ENCODE peak calls at places on chromosome 7, in six cellular contexts. R, E, C, S, Y and J are unnamed samples.

GRCh38 chr7:1752771-1753562 is 82.9 kb downstream of the ELFN1 start:
- DNase-seq in R (no peak), E (peak; percentile 39), C (no peak), S (no peak), Y (no peak), J (no peak)

GRCh38 chr7:116524609-116525297 is at the start of gene CAV1:
- DNase-seq in R (peak; percentile 91), E (peak; percentile 88), C (no peak), S (peak; percentile 84), Y (peak; percentile 93), J (peak; percentile 12)

GRCh38 chr7:100585511-100586265 is at the start of gene LRCH4:
- DNase-seq in R (peak; percentile 72), E (peak; percentile 91), C (no peak), S (no peak), Y (no peak), J (peak; percentile 51)

GRCh38 chr7:28002638-28003037 is 178.0 kb downstream of the JAZF1 start:
- DNase-seq in R (peak; percentile 70), E (no peak), C (no peak), S (no peak), Y (peak; percentile 62), J (no peak)

GRCh38 chr7:24970676-24971075 is 9.3 kb downstream of the OSBPL3 start:
- DNase-seq in R (no peak), E (no peak), C (no peak), S (no peak), Y (no peak), J (no peak)

GRCh38 chr7:96069361-96069760 is 252.5 kb downstream of the SLC25A13 start:
- DNase-seq in R (no peak), E (no peak), C (no peak), S (no peak), Y (no peak), J (no peak)

GRCh38 chr7:55425141-55425752 is 60.1 kb downstream of the LANCL2 start:
- DNase-seq in R (no peak), E (no peak), C (no peak), S (no peak), Y (no peak), J (no peak)

GRCh38 chr7:16657656-16658279 is 11.8 kb downstream of the BZW2 start:
- DNase-seq in R (peak; percentile 93), E (no peak), C (no peak), S (no peak), Y (peak; percentile 91), J (peak; percentile 62)

GRCh38 chr7:123624527-123625183 is 23.0 kb downstream of the ASB15 start:
- DNase-seq in R (peak; percentile 85), E (peak; percentile 31), C (no peak), S (no peak), Y (peak; percentile 19), J (peak; percentile 15)

GRCh38 chr7:126699707-126700106 is 553.0 kb downstream of the GRM8 start:
- DNase-seq in R (no peak), E (no peak), C (no peak), S (no peak), Y (no peak), J (no peak)

GRCh38 chr7:31991846-31992245 is 78.4 kb downstream of the PDE1C start:
- DNase-seq in R (no peak), E (no peak), C (no peak), S (no peak), Y (no peak), J (no peak)

GRCh38 chr7:28068811-28069216 is 111.8 kb downstream of the JAZF1 start:
- DNase-seq in R (no peak), E (no peak), C (no peak), S (no peak), Y (peak; percentile 67), J (no peak)

GRCh38 chr7:40243076-40243475 is 108.3 kb downstream of the SUGCT start:
- DNase-seq in R (no peak), E (no peak), C (no peak), S (no peak), Y (no peak), J (no peak)

GRCh38 chr7:20561466-20561865 is 54.0 kb upstream of the ABCB5 start:
- DNase-seq in R (peak; percentile 72), E (no peak), C (no peak), S (no peak), Y (peak; percentile 20), J (no peak)

GRCh38 chr7:105353752-105354328 is 34.9 kb downstream of the SRPK2 start:
- DNase-seq in R (no peak), E (no peak), C (no peak), S (peak; percentile 34), Y (peak; percentile 80), J (no peak)

GRCh38 chr7:80563561-80564327 is 51.9 kb upstream of the GNAT3 start:
- DNase-seq in R (no peak), E (no peak), C (no peak), S (no peak), Y (no peak), J (no peak)

GRCh38 chr7:121395494-121395960 is 581 bp downstream of the FAM3C start:
- DNase-seq in R (peak; percentile 79), E (no peak), C (no peak), S (no peak), Y (peak; percentile 35), J (no peak)

GRCh38 chr7:80890839-80891544 is 27.9 kb downstream of the SEMA3C start:
- DNase-seq in R (no peak), E (no peak), C (no peak), S (no peak), Y (no peak), J (no peak)

GRCh38 chr7:5625938-5626337 is 155.5 kb downstream of the RNF216 start:
- DNase-seq in R (peak; percentile 85), E (no peak), C (no peak), S (no peak), Y (peak; percentile 72), J (no peak)

GRCh38 chr7:135335628-135336139 is 102.0 kb downstream of the STRA8 start:
- DNase-seq in R (peak; percentile 98), E (no peak), C (peak; percentile 87), S (peak; percentile 41), Y (peak; percentile 80), J (peak; percentile 98)

GRCh38 chr7:69762821-69763352 is 164.6 kb downstream of the AUTS2 start:
- DNase-seq in R (no peak), E (no peak), C (no peak), S (no peak), Y (no peak), J (no peak)

GRCh38 chr7:4037877-4038276 is 644.2 kb upstream of the FOXK1 start:
- DNase-seq in R (no peak), E (no peak), C (no peak), S (no peak), Y (no peak), J (no peak)

GRCh38 chr7:36670585-36671431 is 53.5 kb downstream of the AOAH start:
- DNase-seq in R (peak; percentile 80), E (no peak), C (peak; percentile 75), S (no peak), Y (peak; percentile 77), J (peak; percentile 64)

GRCh38 chr7:10412426-10413019 is 561.1 kb upstream of the PHF14 start:
- DNase-seq in R (peak; percentile 35), E (no peak), C (peak; percentile 29), S (no peak), Y (peak; percentile 45), J (peak; percentile 35)

GRCh38 chr7:135151162-135151932 is 3.5 kb downstream of the TMEM140 start:
- DNase-seq in R (no peak), E (no peak), C (no peak), S (no peak), Y (no peak), J (no peak)

GRCh38 chr7:77565917-77566316 is 28.8 kb downstream of the PTPN12 start:
- DNase-seq in R (no peak), E (no peak), C (no peak), S (no peak), Y (peak; percentile 80), J (no peak)

GRCh38 chr7:14639329-14639728 is 263.2 kb downstream of the DGKB start:
- DNase-seq in R (no peak), E (no peak), C (no peak), S (no peak), Y (no peak), J (no peak)

DNA sequence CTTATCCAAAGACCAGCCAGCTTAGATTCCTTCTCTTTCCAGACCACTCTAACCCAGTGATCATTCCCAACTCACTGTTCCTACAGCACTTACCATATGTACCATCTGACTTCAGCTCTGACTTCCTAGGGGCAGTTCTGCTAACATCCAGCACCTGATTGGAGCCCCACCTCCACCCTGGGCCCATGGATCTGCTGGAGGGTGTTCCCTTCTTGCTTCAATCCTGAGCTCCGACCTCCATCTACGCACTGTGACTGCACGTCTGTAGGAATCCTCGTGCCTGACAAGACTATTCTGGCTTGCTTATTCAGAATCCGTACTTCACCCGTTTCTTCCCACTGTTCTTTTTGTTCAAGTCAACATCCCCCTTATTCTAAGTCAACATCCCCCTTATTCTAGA is 57.6 kb downstream of the HIPK2 start:
- DNase-seq in R (no peak), E (no peak), C (no peak), S (no peak), Y (no peak), J (no peak)
- H3K27ac ChIP-seq in R (no peak overlapping the region), E (no peak overlapping the region), C (no peak overlapping the region), S (peak overlapping the region; percentile 62), Y (no peak overlapping the region), J (no peak overlapping the region)

GRCh38 chr7:82049442-82049841 is 279.6 kb upstream of the HGF start:
- DNase-seq in R (no peak), E (no peak), C (no peak), S (no peak), Y (peak; percentile 79), J (no peak)
- H3K27me3 ChIP-seq in R (no peaks in the 10 kb centered on the region), E (no peaks in the 10 kb centered on the region), C (no peaks in the 10 kb centered on the region), S (no peaks in the 10 kb centered on the region), Y (no peaks in the 10 kb centered on the region), J (no peaks in the 10 kb centered on the region)

GRCh38 chr7:22717760-22718159 is 9.2 kb upstream of the IL6 start:
- DNase-seq in R (no peak), E (no peak), C (no peak), S (no peak), Y (no peak), J (no peak)
- H3K27ac ChIP-seq in R (no peak overlapping the region), E (no peak overlapping the region), C (no peak overlapping the region), S (no peak overlapping the region), Y (no peak overlapping the region), J (no peak overlapping the region)

GRCh38 chr7:155518633-155519032 is 27.7 kb downstream of the CNPY1 start:
- DNase-seq in R (no peak), E (no peak), C (no peak), S (no peak), Y (no peak), J (no peak)
- H3K27me3 ChIP-seq in R (no peaks in the 10 kb centered on the region), E (peaks cover 15% of the 10 kb centered on the region), C (peaks cover 2% of the 10 kb centered on the region), S (no peaks in the 10 kb centered on the region), Y (peaks cover 99% of the 10 kb centered on the region), J (no peaks in the 10 kb centered on the region)

DNA sequence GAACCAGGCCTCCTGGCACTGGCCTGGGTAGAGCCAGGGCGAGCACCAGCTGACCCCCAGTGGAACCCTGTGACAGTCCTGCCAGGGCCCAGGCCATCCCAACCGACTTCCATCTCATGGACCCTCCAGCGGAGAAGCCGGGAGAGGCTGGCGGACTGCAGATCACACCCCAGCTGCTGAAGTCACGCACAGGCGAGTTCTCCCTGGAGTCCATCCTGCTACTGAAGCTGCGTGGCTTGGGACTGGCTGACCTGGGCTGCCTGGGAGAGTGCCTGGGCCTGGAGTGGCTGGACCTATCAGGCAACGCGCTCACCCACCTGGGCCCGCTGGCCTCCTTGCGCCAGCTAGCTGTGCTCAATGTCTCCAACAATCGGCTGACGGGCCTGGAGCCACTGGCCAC is 4.7 kb downstream of the RARRES2 start:
- DNase-seq in R (no peak), E (no peak), C (no peak), S (no peak), Y (no peak), J (no peak)
- H3K27ac ChIP-seq in R (no peak overlapping the region), E (no peak overlapping the region), C (no peak overlapping the region), S (peak overlapping the region; percentile 96), Y (no peak overlapping the region), J (no peak overlapping the region)